ENCODE peak calls at places on chromosomes 1 and 21, in ten cellular contexts. One of them, this sample, is unnamed.

GRCh38 chr1:107140703-107141490 is at the start of gene NTNG1:
- DNase-seq in adrenal gland: no peak
- DNase-seq in HepG2: no peak
- DNase-seq in GM12892: peak
- DNase-seq in suprapubic skin: no peak
- DNase-seq in endothelial cell of umbilical vein: no peak
- DNase-seq in uterus: no peak
- DNase-seq in Peyer's patch: no peak
- DNase-seq in NB4: no peak
- DNase-seq in sigmoid colon: no peak
- DNase-seq in this sample: no peak

GRCh38 chr1:147641695-147642592 is 28.4 kb downstream of the ACP6 start:
- DNase-seq in GM12892: no peak
- DNase-seq in HepG2: peak
- DNase-seq in endothelial cell of umbilical vein: peak
- DNase-seq in suprapubic skin: no peak
- DNase-seq in NB4: peak
- DNase-seq in adrenal gland: peak
- DNase-seq in Peyer's patch: peak
- DNase-seq in sigmoid colon: no peak
- DNase-seq in uterus: peak
- DNase-seq in this sample: peak

GRCh38 chr21:24759348-24760118 is 847.7 kb downstream of the MRPL39 start:
- DNase-seq in endothelial cell of umbilical vein: no peak
- DNase-seq in sigmoid colon: no peak
- DNase-seq in Peyer's patch: no peak
- DNase-seq in HepG2: no peak
- DNase-seq in adrenal gland: no peak
- DNase-seq in NB4: peak
- DNase-seq in GM12892: no peak
- DNase-seq in uterus: no peak
- DNase-seq in suprapubic skin: no peak
- DNase-seq in this sample: no peak

GRCh38 chr1:207009945-207010344 is 22.6 kb downstream of the C1orf116 start:
- DNase-seq in adrenal gland: no peak
- DNase-seq in suprapubic skin: no peak
- DNase-seq in endothelial cell of umbilical vein: no peak
- DNase-seq in NB4: no peak
- DNase-seq in uterus: no peak
- DNase-seq in GM12892: no peak
- DNase-seq in sigmoid colon: no peak
- DNase-seq in Peyer's patch: no peak
- DNase-seq in HepG2: no peak
- DNase-seq in this sample: no peak

GRCh38 chr21:43731476-43731875 is 12.5 kb downstream of the PDXK start:
- DNase-seq in HepG2: peak
- DNase-seq in sigmoid colon: no peak
- DNase-seq in GM12892: no peak
- DNase-seq in NB4: no peak
- DNase-seq in adrenal gland: no peak
- DNase-seq in suprapubic skin: no peak
- DNase-seq in endothelial cell of umbilical vein: no peak
- DNase-seq in Peyer's patch: peak
- DNase-seq in uterus: no peak
- DNase-seq in this sample: no peak

GRCh38 chr1:241990040-241990439 is 8.9 kb downstream of the MAP1LC3C start:
- DNase-seq in GM12892: no peak
- DNase-seq in Peyer's patch: peak
- DNase-seq in adrenal gland: peak
- DNase-seq in sigmoid colon: peak
- DNase-seq in endothelial cell of umbilical vein: no peak
- DNase-seq in HepG2: no peak
- DNase-seq in NB4: no peak
- DNase-seq in suprapubic skin: peak
- DNase-seq in uterus: peak
- DNase-seq in this sample: peak

GRCh38 chr1:43868741-43869067 is 64.9 kb upstream of the ARTN start:
- DNase-seq in HepG2: no peak
- DNase-seq in sigmoid colon: no peak
- DNase-seq in NB4: no peak
- DNase-seq in Peyer's patch: no peak
- DNase-seq in GM12892: no peak
- DNase-seq in adrenal gland: no peak
- DNase-seq in suprapubic skin: no peak
- DNase-seq in uterus: peak
- DNase-seq in endothelial cell of umbilical vein: peak
- DNase-seq in this sample: peak

GRCh38 chr1:118223426-118223825 is 38.4 kb upstream of the SPAG17 start:
- DNase-seq in sigmoid colon: no peak
- DNase-seq in endothelial cell of umbilical vein: no peak
- DNase-seq in uterus: no peak
- DNase-seq in adrenal gland: no peak
- DNase-seq in NB4: peak
- DNase-seq in HepG2: peak
- DNase-seq in Peyer's patch: no peak
- DNase-seq in suprapubic skin: no peak
- DNase-seq in GM12892: no peak
- DNase-seq in this sample: no peak

GRCh38 chr1:216721878-216722277 is 1.4 kb downstream of the ESRRG start:
- DNase-seq in adrenal gland: no peak
- DNase-seq in NB4: no peak
- DNase-seq in uterus: no peak
- DNase-seq in endothelial cell of umbilical vein: no peak
- DNase-seq in HepG2: no peak
- DNase-seq in sigmoid colon: no peak
- DNase-seq in Peyer's patch: no peak
- DNase-seq in suprapubic skin: no peak
- DNase-seq in GM12892: no peak
- DNase-seq in this sample: no peak

GRCh38 chr1:3697104-3697503 is 44.8 kb downstream of the TP73 start:
- DNase-seq in suprapubic skin: no peak
- DNase-seq in uterus: no peak
- DNase-seq in sigmoid colon: no peak
- DNase-seq in Peyer's patch: no peak
- DNase-seq in NB4: no peak
- DNase-seq in HepG2: no peak
- DNase-seq in adrenal gland: no peak
- DNase-seq in GM12892: no peak
- DNase-seq in endothelial cell of umbilical vein: no peak
- DNase-seq in this sample: no peak

GRCh38 chr21:38712076-38712475 is 93.7 kb upstream of the ETS2 start:
- DNase-seq in endothelial cell of umbilical vein: peak
- DNase-seq in uterus: peak
- DNase-seq in sigmoid colon: no peak
- DNase-seq in NB4: peak
- DNase-seq in HepG2: peak
- DNase-seq in adrenal gland: peak
- DNase-seq in Peyer's patch: no peak
- DNase-seq in suprapubic skin: no peak
- DNase-seq in GM12892: no peak
- DNase-seq in this sample: peak

GRCh38 chr1:247212012-247212411 is 40.2 kb upstream of the ZNF124 start:
- DNase-seq in NB4: no peak
- DNase-seq in Peyer's patch: no peak
- DNase-seq in GM12892: no peak
- DNase-seq in uterus: no peak
- DNase-seq in HepG2: no peak
- DNase-seq in adrenal gland: no peak
- DNase-seq in sigmoid colon: no peak
- DNase-seq in suprapubic skin: no peak
- DNase-seq in endothelial cell of umbilical vein: no peak
- DNase-seq in this sample: no peak

GRCh38 chr1:150156868-150157603 is 7.3 kb downstream of the PLEKHO1 start:
- DNase-seq in NB4: no peak
- DNase-seq in suprapubic skin: peak
- DNase-seq in endothelial cell of umbilical vein: no peak
- DNase-seq in adrenal gland: no peak
- DNase-seq in GM12892: no peak
- DNase-seq in sigmoid colon: no peak
- DNase-seq in Peyer's patch: peak
- DNase-seq in uterus: no peak
- DNase-seq in HepG2: no peak
- DNase-seq in this sample: no peak
- TF ChIP-seq POLR2A in NB4: no peak
- TF ChIP-seq POLR2A in suprapubic skin: no peak
- TF ChIP-seq POLR2A in endothelial cell of umbilical vein: no peak
- TF ChIP-seq POLR2A in adrenal gland: no peak
- TF ChIP-seq POLR2A in GM12892: peak
- TF ChIP-seq POLR2A in sigmoid colon: no peak
- TF ChIP-seq POLR2A in Peyer's patch: no peak
- TF ChIP-seq POLR2A in uterus: no peak
- TF ChIP-seq POLR2A in HepG2: no peak
- TF ChIP-seq POLR2A in this sample: no peak

DNA sequence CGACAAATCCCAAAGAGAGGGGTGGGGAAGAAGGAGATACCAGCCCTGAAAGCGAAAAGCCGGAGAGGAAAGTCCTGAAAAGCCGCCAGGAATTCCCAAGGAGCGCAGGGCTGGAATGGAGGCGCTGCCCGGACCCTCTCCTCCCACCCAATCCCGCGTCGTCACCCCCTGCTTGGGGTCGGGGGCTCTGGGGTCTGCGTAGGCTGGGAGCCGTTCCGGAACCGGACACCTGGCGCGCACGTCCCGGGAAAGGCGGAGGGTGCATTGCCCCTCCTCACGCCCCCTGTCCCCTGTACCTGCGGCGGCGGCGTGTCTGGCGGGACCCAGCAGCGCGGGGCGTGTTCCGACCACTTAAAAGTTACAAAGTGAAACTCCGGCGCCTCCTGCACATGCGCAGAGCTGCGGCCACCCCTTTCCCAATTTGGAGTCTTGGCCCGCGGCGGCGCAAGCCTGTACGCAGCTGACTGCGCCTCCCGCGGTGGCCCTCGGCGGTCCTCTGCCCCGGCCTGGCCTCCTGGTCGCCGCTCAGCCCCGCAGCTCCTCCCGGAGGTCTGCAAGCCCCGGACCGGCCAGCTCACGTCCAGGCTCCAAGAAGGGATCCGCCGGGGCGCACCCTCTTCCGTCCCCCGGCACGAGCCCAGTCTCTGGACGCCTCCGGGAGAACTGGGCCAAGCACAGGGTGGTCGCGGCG is at the start of gene TMEM63A:
- DNase-seq in endothelial cell of umbilical vein: peak
- DNase-seq in HepG2: peak
- DNase-seq in uterus: peak
- DNase-seq in GM12892: peak
- DNase-seq in NB4: peak
- DNase-seq in suprapubic skin: peak
- DNase-seq in Peyer's patch: peak
- DNase-seq in sigmoid colon: peak
- DNase-seq in adrenal gland: peak
- DNase-seq in this sample: peak
- TF ChIP-seq POLR2A in endothelial cell of umbilical vein: no peak
- TF ChIP-seq POLR2A in HepG2: peak
- TF ChIP-seq POLR2A in uterus: peak
- TF ChIP-seq POLR2A in GM12892: peak
- TF ChIP-seq POLR2A in NB4: peak
- TF ChIP-seq POLR2A in suprapubic skin: peak
- TF ChIP-seq POLR2A in Peyer's patch: peak
- TF ChIP-seq POLR2A in sigmoid colon: peak
- TF ChIP-seq POLR2A in adrenal gland: peak
- TF ChIP-seq POLR2A in this sample: peak

DNA sequence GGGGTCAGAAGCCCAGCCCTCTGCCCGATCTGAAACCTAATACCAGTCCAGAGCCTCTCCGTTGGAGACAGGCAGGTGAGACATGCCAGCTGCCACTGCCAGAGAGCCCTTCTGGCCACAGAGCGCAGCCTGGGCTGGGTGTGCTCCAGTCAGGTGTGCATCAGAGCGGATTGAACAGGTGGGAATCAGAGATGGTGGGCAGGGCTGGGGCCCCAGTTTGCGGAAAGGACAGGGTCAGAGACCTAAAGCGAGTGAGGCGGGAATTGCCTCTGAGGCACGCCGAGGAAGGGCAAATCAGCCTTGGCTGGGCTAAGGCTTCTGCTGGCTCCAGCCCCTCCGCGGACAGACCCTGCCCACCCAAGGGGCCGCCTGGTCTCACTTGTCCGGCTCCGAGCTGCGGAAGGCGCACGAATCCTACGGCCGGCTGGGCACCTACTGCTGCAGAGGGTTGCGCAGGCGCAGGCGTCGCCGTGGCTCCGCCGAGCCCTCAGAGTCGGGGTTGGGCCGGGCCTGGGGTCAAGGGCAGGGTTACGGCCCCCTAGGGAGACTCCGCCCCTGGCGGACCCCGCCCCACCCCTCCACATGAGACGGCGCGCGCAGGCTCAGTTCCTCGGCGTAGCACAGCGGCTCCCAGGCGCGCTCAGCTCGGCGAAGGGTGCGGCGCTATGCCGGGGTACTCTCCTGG is 10.3 kb downstream of the CPLANE2 start:
- DNase-seq in HepG2: no peak
- DNase-seq in suprapubic skin: no peak
- DNase-seq in Peyer's patch: no peak
- DNase-seq in sigmoid colon: peak
- DNase-seq in GM12892: no peak
- DNase-seq in endothelial cell of umbilical vein: no peak
- DNase-seq in NB4: no peak
- DNase-seq in uterus: no peak
- DNase-seq in adrenal gland: peak
- DNase-seq in this sample: peak
- TF ChIP-seq POLR2A in HepG2: no peak
- TF ChIP-seq POLR2A in suprapubic skin: no peak
- TF ChIP-seq POLR2A in Peyer's patch: no peak
- TF ChIP-seq POLR2A in sigmoid colon: no peak
- TF ChIP-seq POLR2A in GM12892: no peak
- TF ChIP-seq POLR2A in endothelial cell of umbilical vein: no peak
- TF ChIP-seq POLR2A in NB4: no peak
- TF ChIP-seq POLR2A in uterus: no peak
- TF ChIP-seq POLR2A in adrenal gland: no peak
- TF ChIP-seq POLR2A in this sample: no peak

GRCh38 chr1:236149696-236150228 is 7.4 kb downstream of the GPR137B start:
- DNase-seq in NB4: no peak
- DNase-seq in adrenal gland: no peak
- DNase-seq in suprapubic skin: no peak
- DNase-seq in GM12892: no peak
- DNase-seq in HepG2: no peak
- DNase-seq in sigmoid colon: no peak
- DNase-seq in endothelial cell of umbilical vein: no peak
- DNase-seq in uterus: no peak
- DNase-seq in Peyer's patch: no peak
- DNase-seq in this sample: peak
- TF ChIP-seq POLR2A in NB4: no peak
- TF ChIP-seq POLR2A in adrenal gland: no peak
- TF ChIP-seq POLR2A in suprapubic skin: no peak
- TF ChIP-seq POLR2A in GM12892: no peak
- TF ChIP-seq POLR2A in HepG2: no peak
- TF ChIP-seq POLR2A in sigmoid colon: no peak
- TF ChIP-seq POLR2A in endothelial cell of umbilical vein: no peak
- TF ChIP-seq POLR2A in uterus: no peak
- TF ChIP-seq POLR2A in Peyer's patch: no peak
- TF ChIP-seq POLR2A in this sample: no peak

This sample was measured in thyroid gland.